ENCODE peak calls at places on chromosomes 7 and 10, in eight cellular contexts. Z is AG04449; C is pancreas; X is right cardiac atrium; L is effector CD4-positive, alpha-beta T cell; I is fibroblast of the aortic adventitia; P is cortex of kidney; H is NAMALWA. A is an unnamed sample.

GRCh38 chr7:42700376-42701327 is 211.2 kb downstream of the C7orf25 start:
- DNase-seq in I (peak; percentile 48), P (no peak), C (no peak), X (no peak), H (no peak), L (no peak), Z (no peak), A (no peak)

GRCh38 chr10:26755443-26755903 is 58.0 kb downstream of the PDSS1 start:
- DNase-seq in C (no peak), X (no peak), H (peak; percentile 60), Z (no peak), L (no peak), P (no peak), I (peak; percentile 31), A (no peak)

GRCh38 chr7:74017122-74017521 is 10.9 kb upstream of the ELN start:
- DNase-seq in P (no peak), L (no peak), Z (no peak), I (no peak), X (no peak), H (no peak), C (no peak), A (no peak)

GRCh38 chr7:40888499-40888898 is 753.7 kb downstream of the SUGCT start:
- DNase-seq in H (no peak), L (no peak), P (no peak), C (no peak), Z (no peak), I (no peak), X (no peak), A (no peak)

GRCh38 chr10:46554166-46554781 is 2.2 kb downstream of the GPRIN2 start:
- DNase-seq in H (no peak), P (no peak), I (no peak), Z (no peak), X (no peak), L (no peak), C (no peak), A (no peak)

GRCh38 chr10:102963237-102963886 is 45.3 kb downstream of the CNNM2 start:
- DNase-seq in H (no peak), X (no peak), P (no peak), Z (no peak), I (no peak), C (no peak), L (no peak), A (no peak)

GRCh38 chr10:42979181-42979580 is 97.7 kb upstream of the RET start:
- DNase-seq in Z (no peak), P (no peak), X (no peak), L (no peak), C (no peak), H (no peak), I (no peak), A (no peak)

GRCh38 chr10:71466330-71466729 is 69.6 kb downstream of the CDH23 start:
- DNase-seq in I (no peak), X (no peak), H (no peak), P (no peak), C (no peak), L (no peak), Z (no peak), A (no peak)

GRCh38 chr10:100519321-100520051 is at the start of gene SEC31B:
- DNase-seq in L (no peak), C (peak; percentile 79), P (no peak), H (no peak), X (peak; percentile 35), I (no peak), Z (no peak), A (no peak)

GRCh38 chr7:28998110-28998509 is 40.0 kb upstream of the TRIL start:
- DNase-seq in Z (no peak), C (no peak), I (no peak), P (no peak), L (no peak), H (no peak), X (no peak), A (no peak)

GRCh38 chr7:157250605-157251228 is 86.1 kb upstream of the DNAJB6 start:
- DNase-seq in X (no peak), L (peak; percentile 34), Z (no peak), H (peak; percentile 88), I (peak; percentile 63), C (peak; percentile 41), P (no peak), A (no peak)

GRCh38 chr7:18337023-18337422 is 158.5 kb upstream of the HDAC9 start:
- DNase-seq in X (no peak), P (no peak), I (no peak), L (no peak), H (no peak), Z (no peak), C (no peak), A (no peak)

GRCh38 chr10:35268791-35269257 is 67.5 kb upstream of the CCNY start:
- DNase-seq in L (no peak), I (peak; percentile 71), H (no peak), P (no peak), Z (no peak), X (no peak), C (no peak), A (no peak)

GRCh38 chr7:122550545-122550944 is 148.4 kb downstream of the RNF133 start:
- DNase-seq in Z (no peak), I (peak; percentile 28), C (no peak), L (no peak), X (no peak), H (no peak), P (no peak), A (no peak)

GRCh38 chr7:24172859-24173258 is 111.1 kb upstream of the NPY start:
- DNase-seq in I (no peak), L (no peak), X (no peak), Z (no peak), P (no peak), H (no peak), C (no peak), A (no peak)

GRCh38 chr10:33524966-33525365 is 190.5 kb upstream of the NRP1 start:
- DNase-seq in X (no peak), H (no peak), L (no peak), I (no peak), Z (peak; percentile 53), C (no peak), P (no peak), A (no peak)

GRCh38 chr7:47495269-47495875 is 86.5 kb downstream of the TNS3 start:
- DNase-seq in X (peak; percentile 17), H (no peak), I (no peak), P (no peak), L (no peak), Z (no peak), C (peak; percentile 38), A (no peak)

GRCh38 chr7:75660566-75661215 is 78.0 kb downstream of the HIP1 start:
- DNase-seq in P (no peak), Z (no peak), C (no peak), I (no peak), L (no peak), H (no peak), X (no peak), A (no peak)

GRCh38 chr10:75355706-75356105 is 45.9 kb downstream of the ZNF503 start:
- DNase-seq in C (no peak), L (no peak), I (no peak), X (no peak), P (no peak), Z (no peak), H (no peak), A (no peak)

GRCh38 chr7:151776876-151777510 is 99.9 kb downstream of the PRKAG2 start:
- DNase-seq in I (no peak), P (no peak), Z (no peak), C (peak; percentile 44), L (no peak), H (no peak), X (no peak), A (no peak)

GRCh38 chr10:102641398-102641797 is 2.9 kb upstream of the TRIM8 start:
- DNase-seq in L (no peak), H (no peak), P (no peak), Z (no peak), I (no peak), X (no peak), C (no peak), A (no peak)

GRCh38 chr7:131096267-131096927 is 231.3 kb upstream of the MKLN1 start:
- DNase-seq in Z (no peak), C (no peak), P (no peak), L (no peak), X (no peak), I (no peak), H (no peak), A (no peak)

GRCh38 chr10:28984431-28984830 is 304.4 kb upstream of the LYZL1 start:
- DNase-seq in L (no peak), C (peak; percentile 82), X (peak; percentile 93), H (no peak), Z (peak; percentile 19), P (no peak), I (peak; percentile 87), A (peak; percentile 22)

GRCh38 chr10:119817991-119818888 is 54.4 kb downstream of the MCMBP start:
- DNase-seq in I (peak; percentile 50), L (peak; percentile 4), Z (no peak), H (no peak), C (peak; percentile 70), P (no peak), X (peak; percentile 81), A (no peak)

GRCh38 chr10:132667613-132668394 is 118.1 kb downstream of the NKX6-2 start:
- DNase-seq in L (no peak), H (no peak), I (peak; percentile 9), P (no peak), C (no peak), Z (peak; percentile 28), X (no peak), A (no peak)

GRCh38 chr7:157496426-157497275 is 159.8 kb downstream of the DNAJB6 start:
- DNase-seq in C (no peak), I (no peak), X (no peak), P (no peak), L (no peak), H (no peak), Z (no peak), A (no peak)

GRCh38 chr7:17521437-17521836 is 223.0 kb downstream of the AHR start:
- DNase-seq in H (no peak), C (no peak), P (no peak), I (peak; percentile 77), L (no peak), Z (no peak), X (no peak), A (no peak)

GRCh38 chr7:116906391-116906790 is 44.0 kb downstream of the CAPZA2 start:
- DNase-seq in H (no peak), Z (no peak), X (no peak), I (no peak), C (no peak), L (no peak), P (no peak), A (no peak)

GRCh38 chr10:120979435-120980315 is 128.5 kb downstream of the WDR11 start:
- DNase-seq in H (no peak), P (no peak), I (no peak), Z (no peak), X (no peak), C (peak; percentile 70), L (no peak), A (peak; percentile 54)

GRCh38 chr7:89500082-89500481 is 654.2 kb upstream of the STEAP1 start:
- DNase-seq in X (no peak), Z (no peak), L (no peak), H (no peak), I (no peak), C (no peak), P (no peak), A (no peak)

GRCh38 chr7:154304231-154304630 is 252.0 kb downstream of the DPP6 start:
- DNase-seq in X (no peak), I (no peak), P (no peak), H (no peak), C (no peak), L (no peak), Z (no peak), A (no peak)

GRCh38 chr7:151745090-151745638 is 131.8 kb downstream of the PRKAG2 start:
- DNase-seq in L (no peak), I (peak; percentile 75), C (peak; percentile 77), H (no peak), P (no peak), Z (no peak), X (peak; percentile 82), A (peak; percentile 49)

GRCh38 chr7:80154656-80155325 is 20.2 kb downstream of the GNAI1 start:
- DNase-seq in H (no peak), I (peak; percentile 63), C (no peak), L (no peak), X (no peak), P (no peak), Z (no peak), A (no peak)

GRCh38 chr7:157986051-157986450 is 601.6 kb downstream of the PTPRN2 start:
- DNase-seq in L (no peak), I (no peak), P (no peak), H (no peak), X (no peak), Z (no peak), C (no peak), A (no peak)

A was measured in 8988T.